ENCODE peak calls at places on chromosomes 16 and 17, in six cellular contexts. M, S, J, T, P and I are unnamed samples.

GRCh38 chr17:19344311-19345066 is 18.0 kb downstream of the B9D1 start:
- DNase-seq in M (no peak), S (no peak), J (no peak), T (no peak), P (no peak), I (no peak)

GRCh38 chr17:19384723-19385391 is 2.1 kb downstream of the MFAP4 start:
- DNase-seq in M (peak), S (peak), J (peak), T (peak), P (peak), I (no peak)

GRCh38 chr17:64537488-64537887 is 30.7 kb downstream of the CEP95 start:
- DNase-seq in M (no peak), S (no peak), J (no peak), T (no peak), P (no peak), I (no peak)

GRCh38 chr16:28001184-28001583 is 62.3 kb downstream of the GSG1L start:
- DNase-seq in M (peak), S (no peak), J (no peak), T (no peak), P (no peak), I (no peak)

GRCh38 chr17:45907720-45908395 is 13.5 kb downstream of the MAPT start:
- DNase-seq in M (no peak), S (no peak), J (no peak), T (no peak), P (no peak), I (no peak)

GRCh38 chr17:45997624-45998023 is 1.4 kb upstream of the STH start:
- DNase-seq in M (no peak), S (no peak), J (no peak), T (no peak), P (no peak), I (no peak)

GRCh38 chr17:81013642-81014041 is 21.3 kb upstream of the BAIAP2 start:
- DNase-seq in M (no peak), S (no peak), J (no peak), T (no peak), P (no peak), I (no peak)

GRCh38 chr16:77374384-77374783 is 60.5 kb downstream of the ADAMTS18 start:
- DNase-seq in M (no peak), S (no peak), J (no peak), T (no peak), P (no peak), I (no peak)

GRCh38 chr17:22518185-22518584 is 825.9 kb downstream of the KCNJ18 start:
- DNase-seq in M (no peak), S (no peak), J (no peak), T (no peak), P (no peak), I (no peak)

GRCh38 chr17:62994931-62995330 is 28.9 kb downstream of the TANC2 start:
- DNase-seq in M (no peak), S (no peak), J (no peak), T (no peak), P (no peak), I (no peak)

GRCh38 chr16:86783626-86784266 is 205.4 kb downstream of the FOXL1 start:
- DNase-seq in M (no peak), S (no peak), J (peak), T (no peak), P (no peak), I (no peak)

GRCh38 chr17:27322026-27322425 is 28.1 kb downstream of the WSB1 start:
- DNase-seq in M (no peak), S (no peak), J (no peak), T (no peak), P (no peak), I (no peak)

GRCh38 chr17:49875690-49876089 is 27.8 kb upstream of the TAC4 start:
- DNase-seq in M (no peak), S (no peak), J (no peak), T (no peak), P (no peak), I (no peak)

GRCh38 chr17:46776298-46777005 is 42.0 kb downstream of the WNT3 start:
- DNase-seq in M (peak), S (no peak), J (no peak), T (no peak), P (no peak), I (no peak)

GRCh38 chr17:53462393-53462811 is 360.3 kb upstream of the KIF2B start:
- DNase-seq in M (no peak), S (no peak), J (no peak), T (no peak), P (no peak), I (no peak)

GRCh38 chr16:56075732-56076131 is 115.6 kb upstream of the GNAO1 start:
- DNase-seq in M (no peak), S (no peak), J (no peak), T (no peak), P (no peak), I (no peak)

GRCh38 chr17:47879028-47879585 is 16.9 kb upstream of the SP2 start:
- DNase-seq in M (peak), S (no peak), J (no peak), T (no peak), P (no peak), I (no peak)

GRCh38 chr17:45096926-45097325 is 35.4 kb downstream of the PLCD3 start:
- DNase-seq in M (no peak), S (no peak), J (no peak), T (no peak), P (no peak), I (no peak)

GRCh38 chr16:57030346-57030902 is 41.1 kb downstream of the NLRC5 start:
- DNase-seq in M (no peak), S (no peak), J (no peak), T (no peak), P (no peak), I (no peak)

GRCh38 chr17:64506576-64507417 is at the start of gene CEP95:
- DNase-seq in M (peak), S (peak), J (peak), T (peak), P (peak), I (peak)

GRCh38 chr16:22207715-22208360 is 1.8 kb downstream of the EEF2K start:
- DNase-seq in M (no peak), S (no peak), J (no peak), T (no peak), P (no peak), I (no peak)

GRCh38 chr17:72126575-72127486 is 6.0 kb downstream of the SOX9 start:
- DNase-seq in M (no peak), S (peak), J (peak), T (peak), P (no peak), I (peak)

GRCh38 chr16:25143898-25144297 is 32.4 kb downstream of the LCMT1 start:
- DNase-seq in M (no peak), S (no peak), J (no peak), T (no peak), P (no peak), I (peak)

GRCh38 chr16:29653436-29653835 is 9.6 kb upstream of the SPN start:
- DNase-seq in M (no peak), S (no peak), J (no peak), T (no peak), P (no peak), I (no peak)

GRCh38 chr16:20901441-20902112 is 1.0 kb downstream of the LYRM1 start:
- DNase-seq in M (no peak), S (peak), J (peak), T (peak), P (peak), I (peak)

GRCh38 chr17:57158296-57158695 is 73.2 kb downstream of the AKAP1 start:
- DNase-seq in M (no peak), S (no peak), J (no peak), T (no peak), P (no peak), I (no peak)

GRCh38 chr16:86531641-86532525 is 21.6 kb downstream of the FOXF1 start:
- DNase-seq in M (peak), S (no peak), J (no peak), T (no peak), P (no peak), I (no peak)

GRCh38 chr16:85577899-85578598 is 35.1 kb upstream of the GSE1 start:
- DNase-seq in M (no peak), S (no peak), J (no peak), T (no peak), P (no peak), I (no peak)

GRCh38 chr17:39045948-39046679 is 78.9 kb upstream of the FBXO47 start:
- DNase-seq in M (no peak), S (no peak), J (no peak), T (no peak), P (no peak), I (no peak)

GRCh38 chr17:81200695-81201580 is 21.8 kb downstream of the CEP131 start:
- DNase-seq in M (no peak), S (peak), J (peak), T (peak), P (peak), I (peak)

GRCh38 chr17:4480929-4481898 is 17.5 kb upstream of the SPNS2 start:
- DNase-seq in M (no peak), S (peak), J (peak), T (no peak), P (no peak), I (peak)

GRCh38 chr16:3825103-3825502 is 55.4 kb downstream of the CREBBP start:
- DNase-seq in M (no peak), S (no peak), J (no peak), T (no peak), P (no peak), I (no peak)

GRCh38 chr17:77697480-77698400 is 260.8 kb upstream of the TNRC6C start:
- DNase-seq in M (peak), S (no peak), J (no peak), T (no peak), P (no peak), I (no peak)
- H3K27ac ChIP-seq in M (no peak), S (no peak), J (no peak), T (no peak), P (no peak), I (no peak)

GRCh38 chr16:1378087-1378803 is 26.5 kb downstream of the GNPTG start:
- DNase-seq in M (no peak), S (no peak), J (no peak), T (no peak), P (no peak), I (no peak)

GRCh38 chr16:1378804-1379053 is 27.0 kb downstream of the GNPTG start:
- DNase-seq in M (no peak), S (no peak), J (no peak), T (no peak), P (no peak), I (no peak)

GRCh38 chr16:1380195-1380594 is 28.5 kb downstream of the GNPTG start:
- DNase-seq in M (no peak), S (no peak), J (no peak), T (no peak), P (no peak), I (no peak)

GRCh38 chr16:1379863-1380174 is 28.1 kb downstream of the GNPTG start:
- DNase-seq in M (no peak), S (no peak), J (no peak), T (no peak), P (no peak), I (no peak)

DNA sequence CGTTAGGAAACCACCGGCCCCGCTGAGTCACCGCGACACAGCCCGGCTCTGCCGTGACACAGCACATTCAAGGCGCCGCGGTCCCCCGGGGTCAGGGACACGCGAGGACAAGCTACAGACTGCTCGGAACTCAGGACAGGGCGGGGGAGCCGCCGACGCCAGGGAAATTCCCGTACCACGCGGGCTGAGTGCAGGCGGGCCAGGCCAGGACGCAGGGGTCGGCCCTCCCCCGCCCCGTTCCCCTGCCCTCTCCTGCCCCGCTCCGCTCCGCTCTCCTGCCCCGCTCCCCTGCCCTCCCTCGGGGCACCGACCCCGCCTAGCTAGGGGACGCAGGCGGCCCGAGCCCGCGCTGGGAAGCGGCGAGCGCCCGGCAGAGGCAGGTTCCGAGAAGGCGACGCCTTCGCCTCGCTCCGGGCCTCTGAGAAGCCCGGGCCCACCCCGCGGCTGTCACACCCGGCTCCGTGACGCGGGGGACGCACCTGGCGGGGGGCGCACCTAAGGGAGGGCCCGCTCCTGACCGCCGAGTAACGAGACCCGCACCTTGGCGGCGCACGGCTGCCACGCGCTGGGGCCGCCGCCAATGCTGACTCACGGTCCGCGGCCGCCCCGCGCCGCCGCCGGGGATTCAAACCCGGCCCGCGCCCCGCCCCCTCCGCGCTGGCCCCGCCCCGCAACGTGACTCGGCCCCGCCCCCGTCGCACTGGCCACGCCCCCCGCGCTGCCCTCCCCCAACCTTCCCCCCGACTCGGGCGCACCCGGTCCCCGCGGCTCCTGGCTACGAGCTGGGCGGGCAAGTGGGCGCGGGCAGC is 27.5 kb downstream of the GNPTG start:
- DNase-seq in M (peak), S (peak), J (peak), T (peak), P (peak), I (peak)
- H3K27ac ChIP-seq in M (peak), S (no peak), J (peak), T (peak), P (peak), I (peak)

GRCh38 chr17:77324227-77324626 is 183.5 kb downstream of the SEC14L1 start:
- DNase-seq in M (peak), S (peak), J (peak), T (no peak), P (no peak), I (no peak)

GRCh38 chr17:77325537-77325825 is 184.7 kb downstream of the SEC14L1 start:
- DNase-seq in M (no peak), S (no peak), J (no peak), T (no peak), P (no peak), I (no peak)

GRCh38 chr17:77326636-77327035 is 185.9 kb downstream of the SEC14L1 start:
- DNase-seq in M (peak), S (peak), J (peak), T (no peak), P (no peak), I (no peak)

GRCh38 chr17:77327181-77327565 is 186.4 kb downstream of the SEC14L1 start:
- DNase-seq in M (peak), S (no peak), J (peak), T (no peak), P (no peak), I (no peak)

GRCh38 chr17:77325826-77326581 is 185.2 kb downstream of the SEC14L1 start:
- DNase-seq in M (peak), S (peak), J (peak), T (peak), P (no peak), I (peak)
- H3K27ac ChIP-seq in M (peak), S (peak), J (peak), T (peak), P (peak), I (no peak)

GRCh38 chr16:49452108-49452507 is 78.5 kb downstream of the C16orf78 start:
- DNase-seq in M (peak), S (no peak), J (no peak), T (no peak), P (no peak), I (no peak)

GRCh38 chr16:49453983-49454382 is 80.4 kb downstream of the C16orf78 start:
- DNase-seq in M (peak), S (no peak), J (no peak), T (no peak), P (no peak), I (no peak)

GRCh38 chr16:49452568-49452967 is 79.0 kb downstream of the C16orf78 start:
- DNase-seq in M (peak), S (no peak), J (no peak), T (no peak), P (no peak), I (no peak)

GRCh38 chr16:49454426-49455180 is 81.0 kb downstream of the C16orf78 start:
- DNase-seq in M (peak), S (no peak), J (peak), T (no peak), P (no peak), I (no peak)

DNA sequence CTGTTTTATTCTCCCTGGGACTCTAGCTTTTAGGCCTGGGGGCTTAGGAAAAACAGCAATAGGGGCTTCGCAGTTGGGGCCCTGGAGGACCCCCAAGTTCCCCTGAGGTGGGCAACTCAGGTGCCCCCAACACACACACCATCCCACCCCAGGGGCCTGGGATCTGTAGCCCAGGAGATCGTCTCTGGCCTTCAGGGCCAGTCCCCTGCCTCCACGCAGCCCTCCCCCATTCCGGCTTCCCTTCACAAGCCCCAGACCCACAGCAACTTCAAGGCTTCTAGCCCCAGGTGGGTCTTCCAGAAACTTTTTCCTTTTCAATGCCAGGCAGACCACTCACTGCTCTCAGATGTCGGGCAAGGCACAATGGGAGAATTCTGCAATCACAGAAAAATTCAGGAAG is 79.4 kb downstream of the C16orf78 start:
- DNase-seq in M (peak), S (no peak), J (no peak), T (no peak), P (no peak), I (no peak)
- H3K27ac ChIP-seq in M (no peak), S (no peak), J (no peak), T (peak), P (no peak), I (peak)

GRCh38 chr16:87808108-87808507 is 42.3 kb upstream of the KLHDC4 start:
- DNase-seq in M (no peak), S (no peak), J (no peak), T (no peak), P (no peak), I (no peak)

GRCh38 chr16:87806246-87806607 is 40.4 kb upstream of the KLHDC4 start:
- DNase-seq in M (no peak), S (no peak), J (peak), T (no peak), P (no peak), I (peak)

GRCh38 chr16:87809150-87809902 is 43.5 kb upstream of the KLHDC4 start:
- DNase-seq in M (no peak), S (no peak), J (no peak), T (no peak), P (no peak), I (no peak)

GRCh38 chr16:87803385-87803784 is 37.6 kb upstream of the KLHDC4 start:
- DNase-seq in M (no peak), S (no peak), J (no peak), T (no peak), P (no peak), I (no peak)

DNA sequence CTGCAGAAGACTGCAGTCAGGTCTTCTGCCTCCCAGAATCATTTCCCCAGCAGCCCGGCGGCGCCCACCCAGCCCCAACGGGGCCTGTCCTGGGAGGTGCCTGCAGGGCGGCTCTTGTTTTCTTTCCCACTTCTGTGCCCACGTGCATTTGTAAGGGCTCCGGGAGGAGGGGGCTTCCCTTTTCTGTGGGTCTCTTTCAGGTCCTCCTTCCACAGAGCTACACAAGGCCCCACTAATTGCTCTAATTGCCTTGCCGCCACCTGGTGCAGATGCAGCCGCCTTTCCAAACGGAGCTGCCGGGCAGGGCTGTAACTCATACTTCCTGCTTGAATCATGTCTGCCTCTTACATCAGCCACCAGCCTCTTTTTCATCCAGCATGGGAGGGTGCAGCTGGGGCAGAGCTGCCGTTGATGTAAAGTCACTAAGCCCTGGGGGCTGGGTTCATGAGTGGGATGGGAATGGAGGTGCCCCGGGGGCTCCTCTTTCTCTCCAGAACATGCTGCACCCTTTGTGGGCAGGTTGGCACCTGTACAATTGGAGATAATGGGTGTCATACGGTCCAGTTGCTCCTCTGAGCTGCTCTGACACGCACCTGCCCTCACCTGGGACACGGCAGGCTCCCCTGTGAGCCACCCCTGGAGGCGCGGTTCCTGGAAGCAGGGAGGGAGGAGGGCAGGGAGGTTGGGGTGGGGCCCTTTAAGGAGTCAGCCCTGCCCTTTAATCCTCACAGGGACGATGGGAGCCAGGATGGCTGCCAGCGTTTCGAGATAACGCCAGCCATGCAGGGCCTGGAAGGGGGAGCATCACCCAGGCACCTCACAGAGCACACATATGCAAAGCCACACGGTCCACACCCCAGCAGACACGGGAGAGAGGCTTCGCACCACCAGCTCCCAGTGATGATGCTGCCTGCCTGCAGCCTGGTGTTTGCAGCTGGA is 41.1 kb upstream of the KLHDC4 start:
- DNase-seq in M (peak), S (peak), J (peak), T (peak), P (no peak), I (peak)
- H3K27ac ChIP-seq in M (no peak), S (peak), J (peak), T (peak), P (peak), I (peak)